ENCODE peak calls at places on chromosome 3, in five cellular contexts. R is cardiac fibroblast, H is upper lobe of right lung, A is astrocyte, Y is stromal cell of bone marrow. T is an unnamed sample.
A peak's percentile ranks its signal among the peaks of the same experiment; 100 is the strongest.

GRCh38 chr3:152430223-152431002 is 161.7 kb downstream of the MBNL1 start:
- DNase-seq in R (no peak), H (no peak), A (no peak), Y (no peak), T (no peak)

GRCh38 chr3:134903840-134904239 is 108.8 kb downstream of the EPHB1 start:
- DNase-seq in R (no peak), H (no peak), A (no peak), Y (no peak), T (no peak)

GRCh38 chr3:124862006-124862405 is 25.2 kb downstream of the ITGB5 start:
- DNase-seq in R (no peak), H (no peak), A (no peak), Y (no peak), T (no peak)

GRCh38 chr3:182909318-182910040 is 70.9 kb downstream of the DCUN1D1 start:
- DNase-seq in R (peak; percentile 52), H (no peak), A (peak; percentile 16), Y (no peak), T (peak; percentile 36)

GRCh38 chr3:178439504-178439903 is 96.7 kb upstream of the KCNMB2 start:
- DNase-seq in R (peak; percentile 57), H (no peak), A (peak; percentile 57), Y (peak; percentile 41), T (peak; percentile 83)

GRCh38 chr3:45546636-45547201 is 47.8 kb upstream of the LIMD1 start:
- DNase-seq in R (no peak), H (no peak), A (no peak), Y (no peak), T (no peak)

GRCh38 chr3:51710631-51711351 is 3.9 kb downstream of the GRM2 start:
- DNase-seq in R (no peak), H (peak; percentile 52), A (no peak), Y (no peak), T (peak; percentile 5)

GRCh38 chr3:190429681-190430080 is 20.0 kb downstream of the TMEM207 start:
- DNase-seq in R (peak; percentile 59), H (no peak), A (peak; percentile 42), Y (no peak), T (peak; percentile 66)

GRCh38 chr3:128343287-128344045 is 123.2 kb downstream of the DNAJB8 start:
- DNase-seq in R (peak; percentile 56), H (no peak), A (peak; percentile 51), Y (no peak), T (peak; percentile 68)

GRCh38 chr3:49647741-49648140 is 26.4 kb upstream of the APEH start:
- DNase-seq in R (no peak), H (no peak), A (no peak), Y (no peak), T (no peak)

GRCh38 chr3:128783774-128784173 is 57.8 kb downstream of the RAB7A start:
- DNase-seq in R (no peak), H (no peak), A (no peak), Y (no peak), T (no peak)

GRCh38 chr3:62873672-62874397 is 1.4 kb downstream of the CADPS start:
- DNase-seq in R (no peak), H (no peak), A (peak; percentile 50), Y (no peak), T (no peak)

GRCh38 chr3:99012051-99012450 is 110.6 kb upstream of the DCBLD2 start:
- DNase-seq in R (peak; percentile 39), H (no peak), A (peak; percentile 74), Y (no peak), T (peak; percentile 47)

GRCh38 chr3:15645740-15646490 is 44.4 kb downstream of the BTD start:
- DNase-seq in R (peak; percentile 96), H (no peak), A (peak; percentile 98), Y (peak; percentile 70), T (peak; percentile 83)

GRCh38 chr3:114361391-114361790 is 67.6 kb downstream of the TIGIT start:
- DNase-seq in R (no peak), H (no peak), A (no peak), Y (no peak), T (no peak)

GRCh38 chr3:100743535-100743934 is 34.2 kb downstream of the TFG start:
- DNase-seq in R (no peak), H (no peak), A (no peak), Y (no peak), T (no peak)

GRCh38 chr3:182509312-182509711 is 284.0 kb upstream of the ATP11B start:
- DNase-seq in R (no peak), H (no peak), A (no peak), Y (no peak), T (no peak)

GRCh38 chr3:40207796-40208195 is 101.7 kb upstream of the EIF1B start:
- DNase-seq in R (peak; percentile 72), H (no peak), A (no peak), Y (peak; percentile 69), T (peak; percentile 21)

GRCh38 chr3:18423401-18424212 is 1.5 kb downstream of the SATB1 start:
- DNase-seq in R (peak; percentile 71), H (peak; percentile 54), A (peak; percentile 54), Y (peak; percentile 56), T (peak; percentile 66)

GRCh38 chr3:132228923-132229322 is 88.3 kb upstream of the ACP3 start:
- DNase-seq in R (peak; percentile 67), H (no peak), A (no peak), Y (no peak), T (peak; percentile 18)

GRCh38 chr3:8503461-8503860 is 1.8 kb downstream of the LMCD1 start:
- DNase-seq in R (no peak), H (no peak), A (no peak), Y (no peak), T (peak; percentile 65)

GRCh38 chr3:100401674-100402036 is 316 bp downstream of the LNP1 start:
- DNase-seq in R (peak; percentile 65), H (peak; percentile 66), A (peak; percentile 55), Y (no peak), T (peak; percentile 64)

GRCh38 chr3:156176048-156176447 is 55.7 kb downstream of the KCNAB1 start:
- DNase-seq in R (no peak), H (no peak), A (no peak), Y (no peak), T (no peak)

T was measured in iris pigment epithelial cell.